ENCODE peak calls at places on chromosome 20, in ten cellular contexts. L, C, O, F, T, I, G, D, J and E are unnamed samples.
A peak's percentile ranks its signal among the peaks of the same experiment; 100 is the strongest.

GRCh38 chr20:675453-676314 is at the start of gene SCRT2:
- DNase-seq in O (peak; percentile 85), L (peak; percentile 70), T (no peak), D (peak; percentile 91), I (peak; percentile 92), C (peak; percentile 75), F (peak; percentile 60), J (peak; percentile 87), G (peak; percentile 79), E (peak; percentile 76)

GRCh38 chr20:57251344-57251743 is 15.1 kb downstream of the BMP7 start:
- DNase-seq in G (no peak), D (no peak), L (no peak), F (no peak), T (no peak), J (no peak), C (peak; percentile 88), I (no peak), O (no peak), E (no peak)

GRCh38 chr20:40286991-40287531 is 402.0 kb downstream of the MAFB start:
- DNase-seq in T (no peak), D (no peak), C (no peak), F (no peak), G (peak; percentile 32), L (peak; percentile 72), J (peak; percentile 70), O (peak; percentile 68), I (peak; percentile 38), E (peak; percentile 96)

GRCh38 chr20:60228255-60228654 is 270.0 kb downstream of the CDH26 start:
- DNase-seq in G (no peak), C (peak; percentile 86), J (no peak), L (peak; percentile 61), D (no peak), T (no peak), O (no peak), F (no peak), I (no peak), E (no peak)

GRCh38 chr20:63114006-63114692 is 101.8 kb downstream of the YTHDF1 start:
- DNase-seq in F (no peak), O (no peak), J (no peak), D (no peak), C (peak; percentile 17), L (no peak), T (no peak), G (no peak), I (no peak), E (no peak)

GRCh38 chr20:51237278-51237677 is 214.4 kb upstream of the KCNG1 start:
- DNase-seq in J (no peak), L (no peak), D (no peak), I (no peak), C (peak; percentile 88), F (no peak), T (no peak), G (no peak), O (no peak), E (no peak)

GRCh38 chr20:3358676-3359340 is 48.7 kb downstream of the DNAAF9 start:
- DNase-seq in D (no peak), O (no peak), G (no peak), J (no peak), F (no peak), L (no peak), I (no peak), T (no peak), C (peak; percentile 26), E (no peak)

GRCh38 chr20:30985386-30985785 is 272.1 kb upstream of the DEFB115 start:
- DNase-seq in C (no peak), D (peak; percentile 34), L (no peak), T (no peak), O (no peak), I (peak; percentile 3), G (no peak), F (no peak), J (no peak), E (no peak)

GRCh38 chr20:51431321-51431720 is 111.2 kb downstream of the NFATC2 start:
- DNase-seq in L (no peak), D (no peak), F (no peak), J (no peak), I (no peak), O (no peak), G (no peak), C (no peak), T (no peak), E (no peak)

GRCh38 chr20:50504231-50504823 is 5.9 kb upstream of the PTPN1 start:
- DNase-seq in O (no peak), D (no peak), F (no peak), G (no peak), I (no peak), J (no peak), T (peak; percentile 16), L (no peak), C (peak; percentile 35), E (no peak)

GRCh38 chr20:57004416-57004815 is 262.0 kb downstream of the BMP7 start:
- DNase-seq in G (no peak), L (no peak), D (no peak), O (no peak), J (no peak), I (no peak), C (no peak), F (no peak), T (no peak), E (no peak)

GRCh38 chr20:47304287-47304686 is 52.2 kb downstream of the ZMYND8 start:
- DNase-seq in F (peak; percentile 55), D (no peak), T (no peak), J (peak; percentile 39), C (no peak), O (no peak), G (no peak), I (no peak), L (no peak), E (peak; percentile 68)
- TF ChIP-seq POLR2A in F (no peak), D (no peak), T (no peak), J (no peak), C (no peak), O (peak; percentile 20), G (no peak), I (no peak), L (no peak), E (no peak)

GRCh38 chr20:34473262-34473883 is 42.8 kb upstream of the DYNLRB1 start:
- DNase-seq in D (peak; percentile 67), J (no peak), F (peak; percentile 74), O (peak; percentile 60), T (peak; percentile 48), L (no peak), C (peak; percentile 77), G (peak; percentile 45), I (peak; percentile 54), E (peak; percentile 21)
- TF ChIP-seq CTCF in D (peak; percentile 57), J (no peak), F (peak; percentile 65), O (peak; percentile 30), T (peak; percentile 94), L (no peak), C (peak; percentile 48), G (peak; percentile 26), I (no peak), E (peak; percentile 32)

GRCh38 chr20:37314617-37315292 is 25.3 kb downstream of the MANBAL start:
- DNase-seq in D (no peak), T (no peak), L (no peak), O (peak; percentile 49), C (no peak), G (peak; percentile 74), F (no peak), I (peak; percentile 80), J (no peak), E (no peak)
- TF ChIP-seq POLR2A in D (no peak), T (no peak), L (no peak), O (no peak), C (no peak), G (no peak), F (no peak), I (no peak), J (no peak), E (no peak)

DNA sequence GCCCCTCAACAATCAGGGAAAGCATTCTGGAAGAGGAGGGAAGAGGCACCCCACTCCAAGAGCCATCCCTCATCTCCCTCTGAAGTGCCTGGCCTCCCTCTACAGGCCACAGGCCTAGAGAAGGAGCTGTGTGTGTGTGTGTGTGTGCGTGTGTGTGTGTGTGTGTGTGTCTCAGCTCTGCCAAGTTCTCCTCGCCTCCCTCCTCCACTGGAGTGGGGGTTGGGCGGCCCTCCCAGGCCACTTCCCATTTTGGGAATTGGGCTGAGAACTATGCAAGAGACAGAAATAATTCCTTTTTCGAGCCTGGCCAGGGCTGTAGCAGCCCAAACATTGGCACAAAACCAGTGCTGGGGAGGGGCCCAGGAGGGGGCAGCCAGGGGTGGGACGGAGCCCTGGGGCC is 35.7 kb downstream of the KCNB1 start:
- DNase-seq in D (peak; percentile 65), O (peak; percentile 57), C (no peak), I (peak; percentile 93), G (peak; percentile 92), L (peak; percentile 23), T (no peak), F (peak; percentile 24), J (peak; percentile 27), E (peak; percentile 11)
- TF ChIP-seq CTCF in D (no peak), O (no peak), C (no peak), I (no peak), G (peak; percentile 54), L (no peak), T (no peak), F (no peak), J (no peak), E (no peak)

DNA sequence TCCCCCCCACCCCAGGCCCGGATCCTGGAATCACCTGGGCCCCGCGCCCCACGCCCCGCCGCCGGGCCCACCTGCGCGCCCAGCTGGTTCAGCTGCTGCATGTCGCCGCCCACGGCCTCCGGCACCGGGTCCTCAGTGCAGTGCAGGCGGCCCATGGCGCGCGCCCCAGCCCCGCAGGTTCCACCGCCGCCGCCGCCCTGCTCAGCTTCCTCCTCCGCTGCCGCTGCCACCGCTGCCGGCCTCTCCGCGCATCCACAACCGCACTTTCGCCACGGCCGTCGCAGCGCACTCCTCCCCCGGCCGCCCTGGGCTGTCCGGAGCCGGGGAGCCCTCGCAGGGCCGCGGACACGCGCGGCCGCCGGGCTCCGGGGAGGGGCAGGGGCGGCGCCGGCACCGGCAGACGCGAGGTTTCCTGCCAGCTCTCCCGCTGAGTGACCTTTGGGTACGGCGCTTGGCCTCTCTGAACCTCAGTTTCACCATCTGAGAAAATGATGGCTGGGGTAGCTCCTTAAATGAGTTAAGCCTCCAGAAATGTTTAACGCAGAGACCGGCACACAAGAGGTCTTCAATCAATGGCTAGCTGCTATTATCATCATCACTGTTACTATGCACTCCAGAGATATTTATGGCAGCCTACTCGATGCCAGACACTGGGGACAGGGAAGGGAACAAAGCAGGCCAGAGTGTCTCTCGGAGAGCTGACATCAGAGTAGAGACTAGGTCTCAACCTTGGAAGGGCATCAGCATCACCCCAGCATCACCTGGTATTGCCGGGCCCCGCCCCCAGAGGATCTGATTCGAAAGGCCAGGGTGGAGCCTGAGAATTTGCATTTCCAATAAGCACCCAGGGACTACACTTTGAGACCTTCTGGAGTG is at the start of gene COMMD7:
- DNase-seq in F (peak; percentile 69), G (peak; percentile 62), J (peak; percentile 73), O (peak; percentile 77), L (peak; percentile 83), C (peak; percentile 80), I (peak; percentile 80), T (no peak), D (peak; percentile 80), E (peak; percentile 29)
- TF ChIP-seq POLR2A in F (peak; percentile 33), G (no peak), J (no peak), O (no peak), L (peak; percentile 67), C (peak; percentile 26), I (no peak), T (no peak), D (no peak), E (no peak)

GRCh38 chr20:10647471-10647870 is 26.3 kb downstream of the JAG1 start:
- DNase-seq in I (no peak), J (no peak), O (no peak), F (no peak), T (no peak), C (peak; percentile 27), L (no peak), D (no peak), G (no peak), E (no peak)
- TF ChIP-seq CTCF in I (no peak), J (no peak), O (no peak), F (peak; percentile 28), T (peak; percentile 13), C (peak; percentile 14), L (no peak), D (peak; percentile 59), G (no peak), E (peak; percentile 26)